ENCODE peak calls at places on chromosomes 4 and X, in nine cellular contexts. N is breast epithelium, S is IMR-90, C is sigmoid colon, Z is tibial nerve, X is Peyer's patch, T is testis, P is body of pancreas, I is gastrocnemius medialis. F is an unnamed sample.

GRCh38 chrX:72045552-72046277 is 86.0 kb downstream of the RTL5 start:
- DNase-seq in N (no peak), S (no peak), C (no peak), Z (no peak), X (no peak), T (no peak), P (no peak), I (no peak), F (no peak)

GRCh38 chr4:25441519-25442117 is 64.6 kb downstream of the ANAPC4 start:
- DNase-seq in N (no peak), S (peak; percentile 59), C (no peak), Z (peak; percentile 43), X (no peak), T (peak; percentile 81), P (peak; percentile 64), I (no peak), F (peak; percentile 68)

GRCh38 chrX:130285069-130285620 is 16.4 kb upstream of the ZNF280C start:
- DNase-seq in N (no peak), S (no peak), C (no peak), Z (no peak), X (no peak), T (no peak), P (no peak), I (no peak), F (no peak)

GRCh38 chr4:20356565-20356964 is 104.9 kb downstream of the SLIT2 start:
- DNase-seq in N (no peak), S (no peak), C (no peak), Z (no peak), X (no peak), T (no peak), P (peak; percentile 9), I (no peak), F (no peak)

GRCh38 chr4:119693127-119693526 is 64.5 kb upstream of the PDE5A start:
- DNase-seq in N (no peak), S (peak; percentile 55), C (no peak), Z (no peak), X (no peak), T (no peak), P (no peak), I (no peak), F (no peak)

GRCh38 chr4:36244257-36245084 is at the start of gene ARAP2:
- DNase-seq in N (peak; percentile 59), S (peak; percentile 4), C (peak; percentile 67), Z (peak; percentile 37), X (peak; percentile 69), T (peak; percentile 85), P (peak; percentile 83), I (no peak), F (peak; percentile 80)

GRCh38 chr4:16745009-16745408 is 153.4 kb downstream of the LDB2 start:
- DNase-seq in N (no peak), S (peak; percentile 89), C (peak; percentile 73), Z (peak; percentile 19), X (no peak), T (peak; percentile 23), P (no peak), I (no peak), F (no peak)

GRCh38 chr4:187668683-187669082 is 326.9 kb upstream of the ZFP42 start:
- DNase-seq in N (no peak), S (peak; percentile 83), C (no peak), Z (no peak), X (no peak), T (no peak), P (no peak), I (no peak), F (no peak)

GRCh38 chrX:133359466-133359865 is 55.8 kb downstream of the GPC4 start:
- DNase-seq in N (no peak), S (no peak), C (no peak), Z (no peak), X (no peak), T (no peak), P (no peak), I (no peak), F (no peak)

GRCh38 chr4:8396762-8397406 is 43.6 kb downstream of the ACOX3 start:
- DNase-seq in N (no peak), S (no peak), C (no peak), Z (no peak), X (no peak), T (no peak), P (no peak), I (no peak), F (no peak)

GRCh38 chr4:171846232-171846631 is 33.0 kb downstream of the GALNTL6 start:
- DNase-seq in N (no peak), S (no peak), C (no peak), Z (peak; percentile 38), X (no peak), T (peak; percentile 78), P (peak; percentile 61), I (no peak), F (peak; percentile 26)

GRCh38 chrX:11665144-11666040 is at the start of gene ARHGAP6:
- DNase-seq in N (no peak), S (peak; percentile 20), C (peak; percentile 92), Z (no peak), X (no peak), T (peak; percentile 50), P (peak; percentile 11), I (peak; percentile 64), F (no peak)

GRCh38 chr4:76856183-76856969 is 41.6 kb downstream of the SOWAHB start:
- DNase-seq in N (no peak), S (peak; percentile 74), C (no peak), Z (no peak), X (no peak), T (no peak), P (peak; percentile 15), I (no peak), F (no peak)

GRCh38 chr4:168183717-168184571 is 91.6 kb downstream of the ANXA10 start:
- DNase-seq in N (no peak), S (peak; percentile 59), C (no peak), Z (no peak), X (no peak), T (no peak), P (no peak), I (no peak), F (no peak)

GRCh38 chrX:149493567-149494562 is 11.2 kb downstream of the IDS start:
- DNase-seq in N (no peak), S (no peak), C (no peak), Z (no peak), X (no peak), T (no peak), P (no peak), I (no peak), F (no peak)
- TF ChIP-seq POLR2A in N (no peak), S (no peak), C (no peak), Z (no peak), X (no peak), T (no peak), P (no peak), I (no peak), F (no peak)

DNA sequence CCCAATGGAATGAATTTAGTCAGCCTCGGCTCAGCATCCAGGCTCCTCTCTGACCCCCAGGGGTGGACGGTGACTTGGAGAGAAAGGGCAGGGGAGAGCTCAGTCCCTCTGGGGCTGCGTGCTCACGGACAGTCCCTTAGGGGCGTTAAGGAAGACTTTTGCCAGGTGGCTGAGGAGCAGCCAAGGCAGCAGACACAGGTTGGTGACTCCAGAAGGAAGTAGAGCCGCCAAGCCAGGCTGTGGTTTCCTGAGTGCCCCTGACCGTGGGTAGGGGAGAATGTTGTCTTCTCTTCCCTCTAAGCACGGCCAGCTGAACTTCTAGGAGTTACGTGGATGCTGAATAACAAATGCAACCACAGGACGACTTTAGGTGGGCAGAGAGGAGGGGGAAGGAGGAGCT is 91.1 kb upstream of the MTM1 start:
- DNase-seq in N (no peak), S (no peak), C (no peak), Z (no peak), X (no peak), T (no peak), P (no peak), I (no peak), F (no peak)
- H3K4me1 ChIP-seq in N (no peaks in the 10 kb centered on the region), S (peaks cover 6% of the 10 kb centered on the region), C (peaks cover 6% of the 10 kb centered on the region), Z (no peaks in the 10 kb centered on the region), X (no peaks in the 10 kb centered on the region), T (peaks cover 18% of the 10 kb centered on the region), P (no peaks in the 10 kb centered on the region), I (peaks cover 5% of the 10 kb centered on the region), F (no peaks in the 10 kb centered on the region)

GRCh38 chr4:155758500-155759371 is at the start of gene GUCY1B1:
- DNase-seq in N (peak; percentile 83), S (peak; percentile 94), C (peak; percentile 98), Z (peak; percentile 81), X (peak; percentile 68), T (peak; percentile 95), P (peak; percentile 92), I (peak; percentile 80), F (peak; percentile 81)
- TF ChIP-seq POLR2A in N (no peak), S (no peak), C (peak; percentile 20), Z (no peak), X (no peak), T (no peak), P (peak; percentile 71), I (peak; percentile 37), F (no peak)

GRCh38 chrX:13009256-13009655 is 34.3 kb downstream of the TMSB4X start:
- DNase-seq in N (peak; percentile 53), S (no peak), C (no peak), Z (no peak), X (no peak), T (no peak), P (peak; percentile 69), I (no peak), F (no peak)

GRCh38 chrX:13008851-13009250 is 33.9 kb downstream of the TMSB4X start:
- DNase-seq in N (no peak), S (no peak), C (no peak), Z (no peak), X (no peak), T (no peak), P (no peak), I (no peak), F (no peak)

GRCh38 chrX:13008189-13008533 is 33.3 kb downstream of the TMSB4X start:
- DNase-seq in N (no peak), S (peak; percentile 34), C (no peak), Z (no peak), X (no peak), T (no peak), P (no peak), I (no peak), F (no peak)

GRCh38 chrX:13010546-13010945 is 33.9 kb downstream of the FAM9C start:
- DNase-seq in N (no peak), S (no peak), C (no peak), Z (no peak), X (no peak), T (no peak), P (no peak), I (no peak), F (no peak)

GRCh38 chrX:13009844-13010243 is 34.6 kb downstream of the FAM9C start:
- DNase-seq in N (no peak), S (peak; percentile 48), C (no peak), Z (no peak), X (no peak), T (no peak), P (no peak), I (no peak), F (no peak)
- H3K4me1 ChIP-seq in N (no peaks in the 10 kb centered on the region), S (peaks cover 7% of the 10 kb centered on the region), C (peaks cover 36% of the 10 kb centered on the region), Z (peaks cover 5% of the 10 kb centered on the region), X (no peaks in the 10 kb centered on the region), T (no peaks in the 10 kb centered on the region), P (peaks cover 45% of the 10 kb centered on the region), I (no peaks in the 10 kb centered on the region), F (no peaks in the 10 kb centered on the region)